ENCODE peak calls at places on chromosomes 5 and 9, in ten cellular contexts. S is body of pancreas, K is cardiac muscle cell, D is uterus, H is HepG2, Z is neuronal stem cell, Q is mesendoderm, U is ovary, R is fibroblast of lung, B is brain microvascular endothelial cell. F is an unnamed sample.

GRCh38 chr5:56686337-56687198 is 128.8 kb upstream of the MAP3K1 start:
- DNase-seq in Z (no peak), R (no peak), B (no peak), Q (no peak), U (no peak), K (no peak), D (no peak), H (no peak), S (no peak), F (no peak)

GRCh38 chr5:132674671-132675506 is 1.1 kb downstream of the IL4 start:
- DNase-seq in R (peak), Z (no peak), H (peak), B (peak), D (no peak), U (no peak), K (no peak), Q (no peak), S (peak), F (no peak)

GRCh38 chr5:74762599-74762998 is 4.3 kb downstream of the GFM2 start:
- DNase-seq in D (no peak), R (peak), S (no peak), Q (peak), H (peak), Z (no peak), U (no peak), K (no peak), B (peak), F (no peak)

GRCh38 chr9:137811283-137811870 is 66.2 kb upstream of the CACNA1B start:
- DNase-seq in U (no peak), K (no peak), Q (no peak), B (no peak), R (no peak), S (no peak), Z (no peak), H (no peak), D (no peak), F (no peak)

GRCh38 chr9:125405938-125406811 is 144.5 kb downstream of the GAPVD1 start:
- DNase-seq in Z (no peak), Q (no peak), U (no peak), H (peak), B (peak), R (no peak), K (no peak), D (no peak), S (no peak), F (no peak)

GRCh38 chr5:24817966-24818365 is 173.2 kb upstream of the CDH10 start:
- DNase-seq in B (no peak), H (no peak), U (no peak), D (no peak), K (no peak), S (no peak), Q (no peak), R (no peak), Z (no peak), F (no peak)

GRCh38 chr5:161857358-161857757 is 9.4 kb downstream of the GABRA1 start:
- DNase-seq in D (no peak), K (no peak), H (no peak), B (no peak), U (no peak), Q (no peak), Z (no peak), S (no peak), R (no peak), F (no peak)

GRCh38 chr5:75185763-75186162 is 50.9 kb downstream of the ANKRD31 start:
- DNase-seq in U (no peak), Q (peak), R (no peak), H (no peak), Z (no peak), K (no peak), S (no peak), B (no peak), D (no peak), F (no peak)

GRCh38 chr5:170482511-170482910 is 21.3 kb upstream of the KCNIP1 start:
- DNase-seq in R (no peak), Z (no peak), D (no peak), U (no peak), B (no peak), K (no peak), S (no peak), H (no peak), Q (no peak), F (no peak)

GRCh38 chr9:6924988-6925563 is 167.3 kb downstream of the KDM4C start:
- DNase-seq in Q (no peak), Z (no peak), R (no peak), B (no peak), U (no peak), D (no peak), H (peak), S (no peak), K (no peak), F (no peak)

GRCh38 chr5:178642351-178642909 is 15.6 kb upstream of the CLK4 start:
- DNase-seq in Z (no peak), B (peak), Q (no peak), S (no peak), H (no peak), R (peak), U (no peak), D (no peak), K (no peak), F (no peak)

GRCh38 chr5:171599396-171599795 is 179.9 kb downstream of the FGF18 start:
- DNase-seq in R (no peak), S (peak), H (no peak), K (no peak), Q (no peak), U (no peak), B (no peak), Z (no peak), D (no peak), F (no peak)

GRCh38 chr5:143788401-143788800 is 23.6 kb upstream of the HMHB1 start:
- DNase-seq in B (no peak), Q (no peak), U (no peak), Z (no peak), R (no peak), K (no peak), D (no peak), H (no peak), S (no peak), F (no peak)

GRCh38 chr9:115595951-115596742 is 478.2 kb upstream of the TNC start:
- DNase-seq in U (no peak), B (peak), H (no peak), S (no peak), Z (no peak), D (no peak), Q (peak), K (no peak), R (peak), F (no peak)

GRCh38 chr9:38066907-38067610 is 2.0 kb downstream of the SHB start:
- DNase-seq in K (no peak), U (peak), Q (peak), H (no peak), B (no peak), R (peak), S (peak), D (peak), Z (no peak), F (peak)

GRCh38 chr5:69331528-69332445 is 814 bp downstream of the CCDC125 start:
- DNase-seq in U (no peak), H (peak), S (peak), D (no peak), Z (no peak), Q (no peak), B (no peak), K (no peak), R (no peak), F (no peak)

GRCh38 chr9:79277916-79278447 is 293.8 kb upstream of the TLE4 start:
- DNase-seq in U (no peak), K (no peak), R (no peak), S (no peak), H (no peak), B (no peak), D (no peak), Z (no peak), Q (no peak), F (no peak)

GRCh38 chr5:133683646-133684290 is 71.4 kb upstream of the FSTL4 start:
- DNase-seq in U (no peak), Q (no peak), H (no peak), K (no peak), B (no peak), S (no peak), R (no peak), D (no peak), Z (no peak), F (peak)

GRCh38 chr9:115146581-115147021 is 28.6 kb upstream of the TNC start:
- DNase-seq in S (no peak), B (peak), Q (peak), H (no peak), Z (no peak), D (peak), R (peak), K (no peak), U (no peak), F (peak)

GRCh38 chr5:147427784-147428401 is 82.0 kb downstream of the DPYSL3 start:
- DNase-seq in Z (no peak), Q (no peak), K (no peak), B (peak), U (no peak), H (no peak), D (no peak), R (peak), S (no peak), F (no peak)

GRCh38 chr5:168779333-168779732 is 200.2 kb upstream of the PANK3 start:
- DNase-seq in Z (no peak), H (no peak), B (no peak), U (no peak), D (no peak), K (peak), Q (no peak), S (no peak), R (no peak), F (no peak)

GRCh38 chr5:24428345-24428744 is 216.4 kb downstream of the CDH10 start:
- DNase-seq in K (no peak), B (no peak), H (no peak), U (no peak), Q (no peak), Z (no peak), D (no peak), S (no peak), R (no peak), F (no peak)

DNA sequence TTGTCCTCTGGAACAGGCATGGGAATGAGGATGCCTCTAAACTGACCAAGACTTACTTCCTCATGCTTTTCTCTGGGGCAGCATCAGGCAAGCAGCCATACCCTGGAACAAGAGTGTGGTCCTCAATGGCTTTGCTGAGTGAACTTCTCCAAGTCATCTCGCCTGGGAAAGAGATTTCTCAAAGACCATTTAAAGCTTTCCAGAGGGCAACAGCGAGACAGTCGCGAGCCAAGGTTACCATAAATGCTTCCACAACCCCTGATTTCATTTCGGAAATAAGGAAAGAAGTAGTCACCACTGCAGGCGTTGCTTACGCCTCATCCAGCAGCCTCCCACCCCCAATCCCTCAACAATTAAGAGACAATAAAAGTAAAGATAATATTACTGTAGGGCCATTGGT is 1.2 kb upstream of the SNCAIP start:
- DNase-seq in S (no peak), Q (peak), H (no peak), R (no peak), Z (no peak), B (no peak), D (peak), U (peak), K (no peak), F (no peak)
- H3K4me3 ChIP-seq in S (no peak), Q (no peak), H (no peak), R (no peak), Z (no peak), B (no peak), D (peak), U (peak), K (no peak), F (peak)

GRCh38 chr5:177530638-177531037 is 13.9 kb upstream of the DDX41 start:
- DNase-seq in R (no peak), Q (no peak), H (no peak), B (no peak), K (no peak), U (no peak), S (no peak), D (no peak), Z (no peak), F (peak)
- H3K27ac ChIP-seq in R (no peak), Q (no peak), H (no peak), B (no peak), K (no peak), U (no peak), S (no peak), D (no peak), Z (no peak), F (no peak)

DNA sequence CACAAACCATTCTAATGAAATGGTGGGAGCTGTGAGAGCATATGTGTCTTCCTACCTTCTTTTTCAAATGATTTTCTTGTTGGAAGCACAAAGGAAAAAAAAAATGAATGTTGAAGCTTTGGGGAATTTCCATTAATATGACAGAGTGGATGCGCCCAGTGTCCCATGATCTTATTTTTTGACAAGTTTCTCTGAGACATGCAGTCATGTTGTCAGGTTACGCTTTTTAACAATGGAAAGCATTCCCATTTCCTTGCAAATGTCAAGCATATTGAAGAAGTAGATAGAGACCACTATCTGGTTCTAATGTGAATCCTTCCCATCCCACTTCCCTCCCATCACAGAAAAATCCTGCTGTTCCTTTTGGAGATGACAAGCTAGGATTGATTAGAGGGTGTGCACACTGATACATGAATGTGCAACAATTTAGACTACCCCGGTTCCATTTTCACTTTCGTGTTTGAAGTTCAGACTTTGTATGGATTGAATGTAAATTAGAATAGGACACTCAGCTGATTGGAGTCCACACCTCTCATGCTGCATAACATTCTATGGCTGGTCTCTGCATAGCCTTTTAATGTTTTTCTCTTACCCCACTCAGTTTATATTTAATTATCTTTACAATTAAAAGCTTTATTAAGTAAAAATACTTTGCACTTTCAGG is 919.5 kb downstream of the TLE4 start:
- DNase-seq in K (no peak), R (no peak), D (no peak), H (no peak), U (no peak), Q (no peak), S (no peak), B (no peak), Z (no peak), F (no peak)
- H3K4me3 ChIP-seq in K (no peak), R (no peak), D (no peak), H (no peak), U (no peak), Q (no peak), S (no peak), B (no peak), Z (no peak), F (no peak)

GRCh38 chr9:128505414-128505765 is 871 bp downstream of the GLE1 start:
- DNase-seq in Q (peak), B (no peak), K (no peak), D (no peak), H (no peak), U (no peak), Z (no peak), S (no peak), R (peak), F (no peak)
- H3K27ac ChIP-seq in Q (no peak), B (no peak), K (peak), D (no peak), H (peak), U (no peak), Z (no peak), S (peak), R (peak), F (no peak)

GRCh38 chr5:76546497-76547102 is 76.6 kb downstream of the F2RL2 start:
- DNase-seq in S (no peak), K (no peak), B (no peak), H (peak), D (no peak), Q (no peak), Z (no peak), U (no peak), R (no peak), F (no peak)
- H3K4me3 ChIP-seq in S (no peak), K (no peak), B (no peak), H (no peak), D (no peak), Q (no peak), Z (no peak), U (no peak), R (no peak), F (no peak)

GRCh38 chr9:132243156-132244074 is 81.6 kb downstream of the NTNG2 start:
- DNase-seq in R (no peak), Z (no peak), B (no peak), K (no peak), S (peak), Q (no peak), U (no peak), H (peak), D (no peak), F (no peak)
- H3K27ac ChIP-seq in R (no peak), Z (no peak), B (no peak), K (no peak), S (peak), Q (no peak), U (no peak), H (no peak), D (no peak), F (no peak)

GRCh38 chr5:59042683-59043082 is 459.8 kb downstream of the RAB3C start:
- DNase-seq in K (peak), B (no peak), D (no peak), Z (no peak), S (peak), U (no peak), R (peak), Q (no peak), H (no peak), F (peak)
- H3K4me3 ChIP-seq in K (no peak), B (no peak), D (no peak), Z (no peak), S (no peak), U (no peak), R (no peak), Q (no peak), H (no peak), F (no peak)

DNA sequence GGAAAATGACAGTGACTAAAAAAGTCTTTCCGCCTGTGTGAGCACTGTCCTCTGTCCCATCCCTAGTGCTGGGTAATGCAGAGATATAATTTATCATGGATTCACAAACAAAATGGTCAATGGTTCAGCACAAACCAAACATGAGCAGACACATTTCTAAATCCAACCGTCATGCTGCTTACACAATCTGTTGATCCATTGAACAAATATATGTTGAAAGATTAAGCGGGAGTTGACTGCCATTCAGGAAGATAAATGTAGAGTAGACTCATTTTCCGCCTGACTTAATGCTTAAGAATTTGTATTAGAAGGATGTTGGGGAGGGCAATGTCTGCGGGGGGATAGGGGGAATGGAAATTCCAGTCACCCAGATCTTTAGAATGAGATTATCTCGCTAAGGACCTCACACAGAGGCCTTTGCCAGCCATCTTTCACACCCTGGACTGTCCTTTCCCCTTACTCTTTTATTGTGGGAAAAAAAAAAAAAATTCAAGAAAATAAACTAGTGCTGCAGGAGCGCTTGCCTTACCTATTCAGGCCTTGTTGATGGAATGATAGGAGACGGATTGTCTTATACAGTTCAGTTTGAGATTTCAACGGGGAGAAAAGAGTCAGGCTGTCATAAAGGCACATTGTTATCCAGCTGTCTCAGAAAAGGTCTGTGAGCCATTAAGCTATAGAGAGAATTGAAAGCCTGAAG is 153.7 kb downstream of the TLE1 start:
- DNase-seq in H (peak), D (no peak), U (no peak), Z (peak), R (peak), S (no peak), Q (no peak), K (no peak), B (peak), F (no peak)
- H3K27ac ChIP-seq in H (peak), D (no peak), U (no peak), Z (peak), R (no peak), S (no peak), Q (no peak), K (no peak), B (no peak), F (no peak)

DNA sequence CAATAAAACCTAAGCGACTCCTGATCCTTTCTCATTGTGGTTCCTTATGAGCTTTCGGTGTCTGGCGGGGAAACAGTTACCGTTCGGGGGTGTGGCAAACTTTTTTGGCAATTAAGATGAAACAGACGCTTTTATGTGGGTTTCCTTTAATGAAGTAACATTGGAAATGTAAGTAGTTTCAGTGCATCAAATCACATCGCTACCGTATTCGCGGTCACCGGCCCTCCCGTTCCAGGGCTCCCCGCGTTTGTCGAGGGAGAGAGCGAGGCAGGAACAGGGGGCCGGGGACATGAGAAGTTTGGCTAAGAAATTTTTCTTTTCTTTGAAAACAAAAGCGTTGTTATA is 3.9 kb upstream of the IRX2 start:
- DNase-seq in R (no peak), Q (no peak), B (no peak), H (no peak), K (no peak), S (no peak), U (no peak), Z (no peak), D (no peak), F (no peak)
- H3K4me3 ChIP-seq in R (no peak), Q (no peak), B (no peak), H (no peak), K (peak), S (no peak), U (no peak), Z (no peak), D (no peak), F (no peak)

DNA sequence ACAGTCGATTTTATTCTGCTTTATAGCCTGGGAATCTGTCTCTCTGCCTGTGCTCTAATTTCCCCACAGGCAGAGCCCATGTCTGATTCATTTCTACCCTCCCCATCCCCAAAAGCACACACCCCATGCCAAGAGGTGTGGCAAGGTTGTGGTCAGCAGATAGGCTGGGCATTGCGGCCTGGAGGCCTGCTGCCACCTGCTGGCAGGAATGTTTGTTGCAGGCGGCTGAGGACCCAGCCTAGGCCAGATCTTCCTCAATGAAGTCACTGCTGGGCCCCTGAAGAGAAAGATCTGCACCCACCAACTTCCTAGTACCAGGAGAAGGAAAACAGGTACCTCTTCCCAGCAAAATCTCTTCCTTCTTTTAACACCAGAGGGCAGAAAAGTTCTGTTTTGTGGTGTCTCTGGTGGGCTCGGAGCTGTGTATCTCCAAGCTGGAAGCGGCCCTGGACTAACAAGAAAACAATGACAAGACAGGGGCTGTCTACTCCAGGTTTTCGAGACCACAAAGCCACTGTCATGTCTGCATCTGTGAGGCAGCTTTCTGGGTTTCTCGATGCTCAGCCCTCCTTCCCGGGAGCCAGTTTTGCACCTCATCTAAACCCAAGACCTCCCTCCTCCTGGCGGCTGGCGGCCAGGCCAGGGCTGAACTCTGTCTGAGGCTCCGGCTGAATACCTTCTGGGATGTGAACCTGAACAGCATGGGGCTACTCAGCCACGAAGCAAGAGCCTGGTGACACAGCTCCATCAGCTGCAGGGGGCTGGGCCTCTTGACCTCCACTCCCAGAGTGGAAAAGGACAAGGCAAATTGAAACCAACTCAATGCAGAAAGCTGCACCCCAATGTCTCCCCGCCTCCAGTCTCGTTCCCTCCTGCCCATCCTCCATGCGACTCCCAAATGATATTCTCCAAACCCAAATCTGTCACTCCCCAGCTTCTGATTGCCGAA is 4.9 kb downstream of the ANKS6 start:
- DNase-seq in H (peak), S (peak), Q (peak), R (peak), K (peak), B (peak), U (peak), Z (peak), D (peak), F (peak)
- H3K27ac ChIP-seq in H (no peak), S (peak), Q (no peak), R (peak), K (peak), B (no peak), U (no peak), Z (peak), D (peak), F (peak)

F was measured in sigmoid colon.